ENCODE peak calls at places on chromosomes 2 and 18, in eight cellular contexts. Q is fibroblast of lung, F is HCT116, U is endothelial cell, G is Panc1, N is spleen, O is fibroblast of mammary gland, X is kidney. D is an unnamed sample.

GRCh38 chr2:232333361-232334135 is 45.0 kb upstream of the ALPP start:
- DNase-seq in G (no peak), F (no peak), O (no peak), X (peak; percentile 60), U (peak; percentile 72), N (peak; percentile 74), Q (no peak), D (no peak)

GRCh38 chr18:35457140-35457704 is 40.5 kb downstream of the INO80C start:
- DNase-seq in O (no peak), Q (no peak), F (no peak), U (no peak), N (no peak), G (no peak), X (no peak), D (no peak)

GRCh38 chr2:127080226-127080940 is 26.6 kb downstream of the BIN1 start:
- DNase-seq in F (no peak), X (no peak), Q (no peak), N (peak; percentile 91), U (no peak), O (no peak), G (no peak), D (no peak)

GRCh38 chr2:217918220-217919024 is 84.4 kb downstream of the TNS1 start:
- DNase-seq in X (peak; percentile 85), U (peak; percentile 37), O (no peak), N (no peak), Q (peak; percentile 67), F (no peak), G (no peak), D (no peak)

GRCh38 chr2:191351298-191351697 is 106.1 kb downstream of the MYO1B start:
- DNase-seq in N (no peak), X (no peak), U (no peak), G (no peak), F (no peak), Q (no peak), O (peak; percentile 34), D (no peak)

GRCh38 chr2:132701810-132702209 is 31.8 kb upstream of the LYPD1 start:
- DNase-seq in F (no peak), G (no peak), N (no peak), O (peak; percentile 3), Q (peak; percentile 25), U (no peak), X (no peak), D (no peak)

GRCh38 chr18:58348517-58348916 is 280.4 kb downstream of the ALPK2 start:
- DNase-seq in N (no peak), X (no peak), O (no peak), G (no peak), F (no peak), Q (no peak), U (no peak), D (no peak)

GRCh38 chr2:164719996-164720941 is 99.0 kb upstream of the GRB14 start:
- DNase-seq in G (no peak), U (no peak), O (peak; percentile 28), N (no peak), F (no peak), Q (no peak), X (no peak), D (no peak)

GRCh38 chr2:239328306-239329191 is 72.3 kb downstream of the HDAC4 start:
- DNase-seq in G (no peak), Q (peak; percentile 99), F (no peak), U (no peak), X (no peak), N (no peak), O (peak; percentile 91), D (no peak)

GRCh38 chr2:224999784-225000183 is 42.5 kb downstream of the DOCK10 start:
- DNase-seq in N (no peak), F (no peak), U (no peak), X (no peak), G (no peak), Q (peak; percentile 58), O (no peak), D (no peak)

GRCh38 chr2:225002656-225003045 is 39.6 kb downstream of the DOCK10 start:
- DNase-seq in O (no peak), F (no peak), X (no peak), Q (no peak), N (peak; percentile 75), U (no peak), G (no peak), D (no peak)

GRCh38 chr2:224997802-224998201 is 44.5 kb downstream of the DOCK10 start:
- DNase-seq in G (no peak), U (no peak), X (no peak), F (no peak), N (no peak), O (peak; percentile 62), Q (peak; percentile 79), D (no peak)

GRCh38 chr2:225004531-225004930 is 37.7 kb downstream of the DOCK10 start:
- DNase-seq in Q (peak; percentile 50), G (no peak), O (peak; percentile 64), F (no peak), N (no peak), U (no peak), X (no peak), D (no peak)

DNA sequence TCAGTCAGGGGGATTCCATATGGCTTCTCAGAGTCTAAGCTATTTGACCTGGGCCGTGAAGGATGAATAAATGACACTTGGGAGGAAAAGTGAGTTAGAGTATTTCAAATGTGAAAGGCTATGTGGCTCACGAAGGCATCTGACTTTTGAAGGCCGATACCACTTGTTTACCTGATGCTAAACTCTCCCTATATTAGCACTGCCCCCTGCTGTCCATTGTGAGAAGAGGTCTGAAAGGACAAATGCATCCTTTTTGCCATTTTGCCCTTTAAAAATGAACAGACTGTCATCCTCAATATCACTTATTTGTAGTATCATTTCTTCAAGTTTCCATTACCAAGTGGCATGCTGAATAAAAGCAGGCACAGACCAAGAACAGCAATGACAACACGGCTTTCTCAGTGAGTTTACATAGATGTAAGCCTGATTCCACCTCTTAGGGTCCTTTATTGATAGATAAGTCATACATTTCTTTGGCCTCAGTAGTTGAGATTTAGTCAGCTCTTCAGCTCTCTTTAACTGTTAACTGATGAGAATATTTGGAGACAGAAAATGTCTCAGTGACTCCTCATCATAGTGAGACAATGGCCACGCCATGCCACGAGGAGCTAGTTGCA is 40.1 kb downstream of the DOCK10 start:
- DNase-seq in Q (peak; percentile 89), N (no peak), X (no peak), F (peak; percentile 43), G (peak; percentile 41), O (peak; percentile 85), U (peak; percentile 52), D (peak; percentile 55)
- TF ChIP-seq CTCF in Q (peak; percentile 87), N (peak; percentile 84), X (peak; percentile 81), F (peak; percentile 74), G (peak; percentile 81), O (peak; percentile 87), U (peak; percentile 75), D (peak; percentile 52)

DNA sequence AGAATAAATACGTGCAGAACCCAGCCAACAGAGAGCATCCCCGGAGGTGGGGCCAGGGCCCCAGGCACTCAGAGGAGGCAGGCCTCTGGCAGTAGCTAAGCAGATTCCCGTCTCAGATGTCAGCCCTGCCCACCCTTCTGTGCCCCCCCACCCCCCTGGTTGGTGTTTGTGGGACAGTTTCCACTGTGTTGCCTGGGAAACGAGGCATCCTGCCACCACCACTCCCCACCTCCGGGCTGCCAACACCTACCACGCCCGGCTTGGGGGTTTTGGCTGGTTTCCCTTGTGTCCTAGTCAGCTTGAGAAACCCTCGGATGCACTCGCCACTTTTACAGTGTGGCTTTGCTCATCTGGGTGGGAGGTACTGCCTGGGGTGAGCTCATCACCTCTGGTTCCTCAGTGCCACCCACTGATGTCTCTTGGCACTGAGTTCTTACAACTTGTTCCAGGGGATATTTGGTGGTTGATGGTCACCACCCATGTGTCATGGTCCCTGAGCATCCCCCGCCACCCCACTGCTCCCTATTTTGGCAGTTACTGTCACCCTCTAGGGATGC is 72.4 kb upstream of the YWHAQ start:
- DNase-seq in Q (peak; percentile 96), N (no peak), X (no peak), U (no peak), O (peak; percentile 97), G (peak; percentile 39), F (peak; percentile 1), D (no peak)
- TF ChIP-seq CTCF in Q (no peak), N (no peak), X (no peak), U (no peak), O (no peak), G (no peak), F (no peak), D (no peak)

DNA sequence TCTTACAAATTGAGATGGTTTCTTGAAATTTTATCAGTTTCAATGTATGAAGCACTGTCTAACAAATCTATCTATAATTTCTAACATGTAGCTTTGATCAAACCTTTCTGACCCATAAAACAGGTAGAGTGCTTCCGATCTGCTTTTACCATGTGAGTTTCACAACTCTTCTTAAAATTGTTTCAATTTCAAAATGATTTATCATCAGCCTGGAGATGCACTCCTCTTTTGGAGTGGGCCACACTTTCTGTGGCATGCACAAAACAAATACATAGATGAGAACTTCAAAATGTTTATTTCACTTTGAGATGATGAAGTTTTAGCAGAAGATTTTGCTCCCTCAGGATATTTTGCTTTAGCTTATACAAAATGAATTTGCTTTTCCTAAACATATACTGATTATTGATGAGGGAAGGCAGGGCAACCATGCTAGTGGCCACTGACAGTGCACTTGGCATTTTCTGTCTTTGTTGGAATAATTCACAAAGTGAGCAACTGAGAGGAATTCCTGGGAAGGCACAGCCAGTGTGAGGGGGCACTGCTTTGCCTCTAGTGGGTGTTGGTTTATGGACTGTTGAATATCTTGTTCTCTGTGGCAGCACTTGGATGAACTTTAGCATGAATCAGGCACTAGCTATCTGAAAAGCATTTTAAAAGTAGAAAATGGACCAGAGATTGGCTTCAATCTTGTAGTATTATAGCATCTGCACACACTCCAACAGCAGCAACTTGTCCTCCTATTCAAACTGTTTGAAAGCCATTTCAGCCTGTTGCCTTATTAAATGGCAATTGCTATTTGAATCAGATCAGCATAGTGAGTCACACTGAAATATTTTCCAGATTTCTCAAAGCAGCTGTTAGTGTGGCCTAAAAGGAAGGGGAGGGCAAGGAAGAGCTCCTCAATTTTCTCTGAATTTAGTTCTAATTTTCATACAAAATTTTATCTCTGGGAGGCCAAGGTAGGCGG is 193.2 kb downstream of the CCDC85A start:
- DNase-seq in G (no peak), Q (no peak), X (no peak), N (no peak), F (no peak), O (peak; percentile 35), U (no peak), D (no peak)
- TF ChIP-seq CTCF in G (no peak), Q (no peak), X (no peak), N (no peak), F (no peak), O (no peak), U (no peak), D (no peak)

GRCh38 chr18:76938619-76939018 is 116.3 kb downstream of the ZNF236 start:
- DNase-seq in Q (no peak), X (no peak), U (no peak), G (no peak), F (no peak), N (peak; percentile 66), O (no peak), D (no peak)

GRCh38 chr18:76943542-76944339 is 121.4 kb downstream of the ZNF236 start:
- DNase-seq in O (peak; percentile 83), N (no peak), Q (peak; percentile 97), G (no peak), F (no peak), U (no peak), X (no peak), D (no peak)

GRCh38 chr18:76936877-76937276 is 114.5 kb downstream of the ZNF236 start:
- DNase-seq in Q (no peak), X (no peak), U (no peak), N (no peak), G (no peak), O (no peak), F (no peak), D (no peak)

GRCh38 chr18:76937597-76937996 is 115.2 kb downstream of the ZNF236 start:
- DNase-seq in G (no peak), Q (no peak), O (no peak), U (no peak), X (no peak), N (no peak), F (no peak), D (no peak)

GRCh38 chr18:76941284-76941683 is 118.9 kb downstream of the ZNF236 start:
- DNase-seq in X (no peak), F (no peak), U (no peak), Q (no peak), O (no peak), G (no peak), N (peak; percentile 72), D (no peak)
- TF ChIP-seq CTCF in X (no peak), F (no peak), U (no peak), Q (no peak), O (no peak), G (no peak), N (no peak), D (no peak)

D was measured in GM20000.